ENCODE peak calls at places on chromosomes 2 and 18, in five cellular contexts. U is GM23338, L is A549, B is HepG2, A is HCT116. W is an unnamed sample.

GRCh38 chr2:30232027-30232800 is 880 bp downstream of the LBH start:
- DNase-seq in B (no peak), A (no peak), L (peak), U (peak), W (peak)

GRCh38 chr18:49597152-49597551 is 35.3 kb downstream of the LIPG start:
- DNase-seq in L (no peak), B (no peak), U (peak), A (no peak), W (no peak)

GRCh38 chr18:10008006-10008647 is 94.3 kb downstream of the VAPA start:
- DNase-seq in A (no peak), U (no peak), B (no peak), L (no peak), W (no peak)

GRCh38 chr2:1498176-1498575 is 84.9 kb downstream of the TPO start:
- DNase-seq in B (no peak), A (no peak), L (no peak), U (no peak), W (no peak)

GRCh38 chr2:142989276-142990204 is 112.1 kb downstream of the KYNU start:
- DNase-seq in L (peak), B (peak), U (peak), A (peak), W (no peak)

GRCh38 chr18:35694803-35695202 is 113.3 kb downstream of the GALNT1 start:
- DNase-seq in B (no peak), U (no peak), L (no peak), A (no peak), W (no peak)

GRCh38 chr18:3411854-3412268 is 38.1 kb upstream of the TGIF1 start:
- DNase-seq in L (peak), B (no peak), U (peak), A (no peak), W (no peak)

GRCh38 chr2:5665066-5665465 is 27.1 kb upstream of the SOX11 start:
- DNase-seq in L (no peak), A (no peak), U (no peak), B (no peak), W (no peak)

GRCh38 chr2:196336715-196337617 is 165.6 kb upstream of the STK17B start:
- DNase-seq in B (peak), L (peak), U (peak), A (no peak), W (no peak)

GRCh38 chr2:183024701-183025100 is 13.6 kb downstream of the NCKAP1 start:
- DNase-seq in B (no peak), U (no peak), A (no peak), L (no peak), W (no peak)

GRCh38 chr2:38592951-38593350 is 9.8 kb downstream of the HNRNPLL start:
- DNase-seq in L (no peak), U (no peak), B (no peak), A (no peak), W (no peak)

GRCh38 chr2:231280861-231281260 is 82.4 kb downstream of the ARMC9 start:
- DNase-seq in A (no peak), B (no peak), U (no peak), L (no peak), W (peak)

GRCh38 chr2:46960618-46961017 is 45.0 kb upstream of the MCFD2 start:
- DNase-seq in L (no peak), U (no peak), B (no peak), A (no peak), W (no peak)

GRCh38 chr2:45318675-45319074 is 292.4 kb downstream of the SRBD1 start:
- DNase-seq in B (no peak), L (no peak), U (no peak), A (no peak), W (no peak)

GRCh38 chr2:104746299-104746698 is 107.6 kb upstream of the POU3F3 start:
- DNase-seq in B (no peak), L (no peak), U (no peak), A (no peak), W (no peak)

GRCh38 chr2:136305517-136306192 is 187.7 kb upstream of the CXCR4 start:
- DNase-seq in B (no peak), U (no peak), L (no peak), A (no peak), W (peak)

GRCh38 chr18:28281400-28281799 is 104.5 kb upstream of the CDH2 start:
- DNase-seq in B (no peak), A (no peak), L (no peak), U (peak), W (no peak)

GRCh38 chr2:6283259-6283658 is 582.4 kb downstream of the CMPK2 start:
- DNase-seq in B (no peak), U (no peak), L (no peak), A (no peak), W (no peak)

GRCh38 chr2:30368258-30368657 is 78.8 kb upstream of the LCLAT1 start:
- DNase-seq in B (no peak), L (no peak), A (no peak), U (no peak), W (no peak)

GRCh38 chr2:241777167-241777685 is 604 bp downstream of the GAL3ST2 start:
- DNase-seq in B (no peak), U (no peak), A (no peak), L (no peak), W (no peak)

GRCh38 chr2:133045787-133046186 is 375.8 kb upstream of the LYPD1 start:
- DNase-seq in U (no peak), A (no peak), B (no peak), L (no peak), W (no peak)

GRCh38 chr2:144516981-144517824 is 2.7 kb downstream of the ZEB2 start:
- DNase-seq in L (peak), U (peak), B (no peak), A (no peak), W (no peak)

GRCh38 chr2:145203931-145204330 is 684.0 kb upstream of the ZEB2 start:
- DNase-seq in A (no peak), U (no peak), B (no peak), L (no peak), W (no peak)

GRCh38 chr2:176814274-176814673 is 398.3 kb upstream of the HNRNPA3 start:
- DNase-seq in U (no peak), L (no peak), B (no peak), A (no peak), W (no peak)

GRCh38 chr2:203936535-203936934 is at the start of gene ICOS:
- DNase-seq in B (no peak), U (no peak), A (no peak), L (no peak), W (no peak)

GRCh38 chr2:15677141-15677911 is 85.7 kb downstream of the DDX1 start:
- DNase-seq in U (no peak), A (no peak), L (no peak), B (no peak), W (no peak)

DNA sequence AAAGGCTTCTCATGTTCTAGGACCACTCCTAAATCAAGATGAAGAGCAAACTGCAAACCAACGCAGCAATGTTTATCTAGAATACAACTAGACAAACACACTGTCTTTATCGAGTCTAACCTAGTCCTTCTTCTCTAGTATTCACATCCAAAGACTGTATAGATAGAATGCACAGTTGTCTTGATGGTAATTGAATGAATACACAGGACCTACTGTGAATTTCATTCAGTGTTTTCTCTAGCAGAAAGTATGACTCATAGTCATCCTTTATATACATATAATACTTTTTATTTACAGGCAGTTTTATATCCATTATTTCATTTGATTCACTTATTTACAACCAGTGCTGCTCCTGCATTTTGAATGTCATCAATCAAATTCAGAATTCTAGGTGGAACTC is 374.9 kb downstream of the EPHA4 start:
- DNase-seq in U (no peak), L (no peak), B (no peak), A (no peak), W (no peak)
- TF ChIP-seq REST in U (no peak), L (no peak), B (no peak), A (no peak), W (no peak)

GRCh38 chr2:172095146-172095904 is 7.4 kb downstream of the DLX2 start:
- DNase-seq in A (no peak), B (no peak), L (peak), U (peak), W (peak)
- TF ChIP-seq REST in A (no peak), B (no peak), L (no peak), U (no peak), W (no peak)

GRCh38 chr2:109446531-109447131 is 167.1 kb downstream of the SEPTIN10 start:
- DNase-seq in U (no peak), L (no peak), A (no peak), B (no peak), W (no peak)

GRCh38 chr2:109447811-109448210 is 166.0 kb downstream of the SEPTIN10 start:
- DNase-seq in A (no peak), L (no peak), U (no peak), B (no peak), W (no peak)

GRCh38 chr2:109448946-109449788 is 164.6 kb downstream of the SEPTIN10 start:
- DNase-seq in L (no peak), U (no peak), A (peak), B (no peak), W (no peak)

GRCh38 chr2:109444916-109445315 is 168.8 kb downstream of the SEPTIN10 start:
- DNase-seq in A (no peak), B (no peak), L (no peak), U (no peak), W (no peak)

DNA sequence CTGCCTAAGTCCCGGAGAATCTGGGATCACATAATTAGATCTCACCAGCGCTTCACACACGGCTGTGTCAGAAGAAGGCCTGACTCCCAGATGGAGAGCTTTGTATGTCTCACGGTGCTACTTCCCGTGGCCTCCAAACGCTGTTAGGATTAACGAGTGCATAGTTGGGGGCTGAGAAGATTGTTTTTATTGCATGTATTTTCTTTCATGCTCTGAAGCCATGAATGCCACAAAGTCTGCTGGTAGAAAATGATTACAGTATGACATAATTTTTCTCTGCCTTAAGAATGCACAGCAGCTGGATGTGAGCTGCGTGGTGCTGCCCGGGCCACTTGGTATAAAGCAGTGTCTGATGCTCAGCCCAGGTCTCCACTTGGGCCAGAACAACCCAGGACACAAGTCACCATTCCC is 166.5 kb downstream of the SEPTIN10 start:
- DNase-seq in U (no peak), B (no peak), A (no peak), L (no peak), W (no peak)
- TF ChIP-seq REST in U (no peak), B (no peak), A (no peak), L (no peak), W (no peak)

GRCh38 chr2:49914281-49914680 is 760.0 kb upstream of the FSHR start:
- DNase-seq in B (no peak), U (no peak), A (no peak), L (no peak), W (no peak)
- TF ChIP-seq REST in B (no peak), U (no peak), A (no peak), L (no peak), W (no peak)

GRCh38 chr2:192023006-192023405 is 171.7 kb downstream of the TMEFF2 start:
- DNase-seq in L (no peak), U (no peak), A (no peak), B (peak), W (no peak)
- TF ChIP-seq REST in L (no peak), U (no peak), A (no peak), B (no peak), W (no peak)

GRCh38 chr2:156532989-156533388 is 96.8 kb downstream of the GPD2 start:
- DNase-seq in A (no peak), L (no peak), U (no peak), B (no peak), W (no peak)
- TF ChIP-seq REST in A (no peak), L (no peak), U (no peak), B (no peak), W (no peak)

DNA sequence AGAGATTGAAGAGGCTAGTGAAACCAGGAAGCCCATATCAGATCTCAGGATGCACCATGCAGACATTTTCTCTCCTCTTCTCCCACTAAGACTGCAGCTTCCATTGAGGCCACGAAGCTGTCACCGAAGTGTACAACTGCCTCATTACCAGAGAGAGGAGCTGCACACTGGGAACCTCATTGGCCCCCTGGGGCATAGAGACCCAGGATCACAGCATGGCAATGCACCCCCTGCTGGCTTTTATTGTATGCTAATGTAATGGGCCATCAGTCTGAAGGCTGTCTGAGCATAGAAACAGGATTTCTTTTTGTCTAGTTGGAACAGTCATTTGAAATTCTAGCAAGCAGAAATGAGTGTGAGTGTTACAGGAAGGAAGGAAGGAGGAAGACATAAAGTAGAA is 861.6 kb upstream of the CELF4 start:
- DNase-seq in L (no peak), U (no peak), A (no peak), B (peak), W (no peak)
- TF ChIP-seq REST in L (no peak), U (no peak), A (no peak), B (no peak), W (no peak)